ENCODE peak calls at places on chromosomes 7 and 10, in seven cellular contexts. T, N, R, G, O, D and Z are unnamed samples.

GRCh38 chr7:47195641-47196040 is 386.3 kb downstream of the TNS3 start:
- DNase-seq in T (no peak), N (no peak), R (no peak), G (no peak), O (no peak), D (no peak), Z (no peak)

GRCh38 chr7:156999611-157000046 is 10.8 kb downstream of the MNX1 start:
- DNase-seq in T (no peak), N (no peak), R (no peak), G (no peak), O (no peak), D (no peak), Z (no peak)

GRCh38 chr10:121310151-121310711 is 288.0 kb downstream of the FGFR2 start:
- DNase-seq in T (no peak), N (no peak), R (no peak), G (no peak), O (peak; percentile 32), D (no peak), Z (no peak)

GRCh38 chr7:44639701-44640321 is 33.4 kb downstream of the OGDH start:
- DNase-seq in T (no peak), N (peak; percentile 51), R (no peak), G (peak; percentile 84), O (peak; percentile 93), D (peak; percentile 38), Z (no peak)

GRCh38 chr7:3673524-3673923 is 372.5 kb downstream of the SDK1 start:
- DNase-seq in T (peak; percentile 14), N (no peak), R (no peak), G (no peak), O (peak; percentile 10), D (no peak), Z (no peak)

GRCh38 chr10:71212249-71213126 is at the start of gene UNC5B:
- DNase-seq in T (peak; percentile 39), N (peak; percentile 86), R (peak; percentile 83), G (peak; percentile 42), O (peak; percentile 90), D (peak; percentile 83), Z (no peak)

GRCh38 chr7:141551773-141552162 is 558 bp downstream of the AGK start:
- DNase-seq in T (no peak), N (no peak), R (no peak), G (no peak), O (peak; percentile 18), D (no peak), Z (no peak)

GRCh38 chr7:121521681-121522405 is 125.7 kb upstream of the FAM3C start:
- DNase-seq in T (no peak), N (no peak), R (no peak), G (no peak), O (no peak), D (no peak), Z (no peak)

GRCh38 chr10:100482181-100482833 is 19.5 kb downstream of the WNT8B start:
- DNase-seq in T (peak; percentile 39), N (peak; percentile 28), R (peak; percentile 12), G (peak; percentile 25), O (peak; percentile 66), D (peak; percentile 24), Z (peak; percentile 9)

GRCh38 chr7:100371561-100372171 is 1.6 kb upstream of the PILRA start:
- DNase-seq in T (no peak), N (no peak), R (no peak), G (no peak), O (no peak), D (no peak), Z (no peak)

GRCh38 chr7:156950381-156950858 is 908 bp downstream of the NOM1 start:
- DNase-seq in T (no peak), N (no peak), R (no peak), G (no peak), O (peak; percentile 27), D (no peak), Z (no peak)

GRCh38 chr7:135716677-135717238 is 11.2 kb downstream of the SLC13A4 start:
- DNase-seq in T (no peak), N (peak; percentile 25), R (peak; percentile 56), G (peak; percentile 91), O (peak; percentile 90), D (no peak), Z (no peak)

GRCh38 chr7:158252081-158252836 is 335.4 kb downstream of the PTPRN2 start:
- DNase-seq in T (no peak), N (no peak), R (no peak), G (no peak), O (no peak), D (no peak), Z (no peak)

GRCh38 chr7:66669088-66669487 is 40.4 kb downstream of the KCTD7 start:
- DNase-seq in T (no peak), N (no peak), R (no peak), G (no peak), O (no peak), D (peak; percentile 80), Z (no peak)

GRCh38 chr10:79229081-79229541 is 118.2 kb upstream of the PPIF start:
- DNase-seq in T (no peak), N (no peak), R (no peak), G (no peak), O (no peak), D (no peak), Z (no peak)

GRCh38 chr7:124263232-124263827 is 230.5 kb upstream of the TMEM229A start:
- DNase-seq in T (no peak), N (no peak), R (no peak), G (no peak), O (no peak), D (no peak), Z (no peak)

GRCh38 chr7:133571066-133571465 is 318.2 kb downstream of the EXOC4 start:
- DNase-seq in T (no peak), N (no peak), R (no peak), G (no peak), O (no peak), D (no peak), Z (no peak)

GRCh38 chr7:94375713-94376112 is 19.0 kb upstream of the COL1A2 start:
- DNase-seq in T (no peak), N (peak; percentile 94), R (no peak), G (peak; percentile 94), O (peak; percentile 99), D (no peak), Z (no peak)

GRCh38 chr7:542935-543789 is 23.5 kb upstream of the PDGFA start:
- DNase-seq in T (no peak), N (peak; percentile 93), R (no peak), G (no peak), O (peak; percentile 94), D (no peak), Z (no peak)

GRCh38 chr7:47878662-47879061 is 69.6 kb downstream of the PKD1L1 start:
- DNase-seq in T (no peak), N (no peak), R (no peak), G (no peak), O (no peak), D (no peak), Z (no peak)

GRCh38 chr10:6917125-6917524 is 337.0 kb upstream of the PRKCQ start:
- DNase-seq in T (no peak), N (no peak), R (no peak), G (no peak), O (no peak), D (peak; percentile 5), Z (no peak)

GRCh38 chr10:13348216-13349017 is at the start of gene SEPHS1:
- DNase-seq in T (peak; percentile 72), N (peak; percentile 33), R (peak; percentile 66), G (peak; percentile 33), O (peak; percentile 74), D (peak; percentile 47), Z (peak; percentile 40)

GRCh38 chr10:113226404-113226803 is 276.4 kb downstream of the TCF7L2 start:
- DNase-seq in T (no peak), N (no peak), R (no peak), G (no peak), O (no peak), D (no peak), Z (no peak)

GRCh38 chr10:44300666-44301649 is 83.9 kb downstream of the CXCL12 start:
- DNase-seq in T (no peak), N (peak; percentile 99), R (no peak), G (peak; percentile 82), O (peak; percentile 100), D (peak; percentile 87), Z (no peak)

GRCh38 chr10:120614685-120615084 is 157.7 kb downstream of the PLPP4 start:
- DNase-seq in T (no peak), N (peak; percentile 9), R (no peak), G (no peak), O (peak; percentile 48), D (no peak), Z (no peak)

GRCh38 chr7:47710201-47710935 is 128.5 kb upstream of the TNS3 start:
- DNase-seq in T (no peak), N (no peak), R (no peak), G (no peak), O (peak; percentile 63), D (no peak), Z (no peak)

GRCh38 chr10:114632869-114633715 is 25.0 kb downstream of the ABLIM1 start:
- DNase-seq in T (no peak), N (peak; percentile 68), R (no peak), G (peak; percentile 66), O (peak; percentile 98), D (peak; percentile 30), Z (no peak)

GRCh38 chr7:1864126-1864940 is 194.3 kb downstream of the ELFN1 start:
- DNase-seq in T (no peak), N (no peak), R (no peak), G (no peak), O (no peak), D (no peak), Z (no peak)

GRCh38 chr10:1549591-1550290 is 187.6 kb downstream of the ADARB2 start:
- DNase-seq in T (no peak), N (no peak), R (peak; percentile 89), G (no peak), O (no peak), D (no peak), Z (no peak)

GRCh38 chr10:129941199-129942018 is 22.7 kb downstream of the EBF3 start:
- DNase-seq in T (no peak), N (no peak), R (no peak), G (no peak), O (no peak), D (no peak), Z (no peak)

GRCh38 chr10:123136221-123136805 is 543 bp downstream of the HMX3 start:
- DNase-seq in T (no peak), N (no peak), R (no peak), G (no peak), O (no peak), D (no peak), Z (no peak)

GRCh38 chr7:142856565-142857245 is 1.8 kb downstream of the EPHB6 start:
- DNase-seq in T (no peak), N (no peak), R (no peak), G (no peak), O (no peak), D (no peak), Z (no peak)

GRCh38 chr10:98270026-98270740 is 2.2 kb upstream of the LOXL4 start:
- DNase-seq in T (no peak), N (no peak), R (no peak), G (no peak), O (no peak), D (no peak), Z (no peak)

GRCh38 chr10:86836044-86836443 is 79.6 kb downstream of the BMPR1A start:
- DNase-seq in T (no peak), N (no peak), R (no peak), G (no peak), O (peak; percentile 34), D (no peak), Z (no peak)

GRCh38 chr10:43137701-43137970 is 609 bp upstream of the CSGALNACT2 start:
- DNase-seq in T (no peak), N (no peak), R (peak; percentile 12), G (no peak), O (peak; percentile 72), D (peak; percentile 53), Z (peak; percentile 21)

GRCh38 chr10:4522296-4523000 is 303.6 kb upstream of the AKR1E2 start:
- DNase-seq in T (no peak), N (no peak), R (no peak), G (no peak), O (no peak), D (no peak), Z (no peak)

GRCh38 chr10:21048086-21048485 is 151.0 kb upstream of the NEBL start:
- DNase-seq in T (no peak), N (no peak), R (no peak), G (no peak), O (peak; percentile 25), D (no peak), Z (no peak)

GRCh38 chr10:69141304-69141703 is 17.3 kb downstream of the VPS26A start:
- DNase-seq in T (no peak), N (no peak), R (no peak), G (no peak), O (no peak), D (no peak), Z (no peak)